ENCODE peak calls at places on chromosomes 5 and 9, in seven cellular contexts. One of them, this sample, is unnamed.

GRCh38 chr9:72753261-72753893 is 199.5 kb downstream of the ALDH1A1 start:
- DNase-seq in neural crest cell: no peak
- DNase-seq in spleen: no peak
- DNase-seq in endothelial cell: no peak
- DNase-seq in CD8-positive, alpha-beta T cell: no peak
- DNase-seq in GM12865: no peak
- DNase-seq in natural killer cell: no peak
- DNase-seq in this sample: no peak

GRCh38 chr5:6384856-6385255 is 6.5 kb upstream of the MED10 start:
- DNase-seq in neural crest cell: no peak
- DNase-seq in spleen: no peak
- DNase-seq in endothelial cell: no peak
- DNase-seq in CD8-positive, alpha-beta T cell: no peak
- DNase-seq in GM12865: no peak
- DNase-seq in natural killer cell: no peak
- DNase-seq in this sample: no peak

GRCh38 chr9:123927625-123928308 is 2.2 kb downstream of the DENND1A start:
- DNase-seq in neural crest cell: no peak
- DNase-seq in spleen: no peak
- DNase-seq in endothelial cell: no peak
- DNase-seq in CD8-positive, alpha-beta T cell: no peak
- DNase-seq in GM12865: peak; percentile 59
- DNase-seq in natural killer cell: no peak
- DNase-seq in this sample: no peak

GRCh38 chr5:74763504-74763903 is 3.4 kb downstream of the GFM2 start:
- DNase-seq in neural crest cell: no peak
- DNase-seq in spleen: no peak
- DNase-seq in endothelial cell: no peak
- DNase-seq in CD8-positive, alpha-beta T cell: no peak
- DNase-seq in GM12865: no peak
- DNase-seq in natural killer cell: no peak
- DNase-seq in this sample: no peak

GRCh38 chr5:103375863-103376591 is 117.5 kb downstream of the MACIR start:
- DNase-seq in neural crest cell: no peak
- DNase-seq in spleen: no peak
- DNase-seq in endothelial cell: no peak
- DNase-seq in CD8-positive, alpha-beta T cell: no peak
- DNase-seq in GM12865: no peak
- DNase-seq in natural killer cell: no peak
- DNase-seq in this sample: no peak

GRCh38 chr9:35710818-35711500 is 21.0 kb downstream of the TLN1 start:
- DNase-seq in neural crest cell: no peak
- DNase-seq in spleen: no peak
- DNase-seq in endothelial cell: no peak
- DNase-seq in CD8-positive, alpha-beta T cell: no peak
- DNase-seq in GM12865: no peak
- DNase-seq in natural killer cell: no peak
- DNase-seq in this sample: no peak

GRCh38 chr9:31137850-31138160 is 1246.6 kb upstream of the ACO1 start:
- DNase-seq in neural crest cell: no peak
- DNase-seq in spleen: no peak
- DNase-seq in endothelial cell: no peak
- DNase-seq in CD8-positive, alpha-beta T cell: no peak
- DNase-seq in GM12865: no peak
- DNase-seq in natural killer cell: no peak
- DNase-seq in this sample: no peak

GRCh38 chr9:128412120-128412790 is 8.4 kb upstream of the CERCAM start:
- DNase-seq in neural crest cell: peak; percentile 99
- DNase-seq in spleen: no peak
- DNase-seq in endothelial cell: peak; percentile 94
- DNase-seq in CD8-positive, alpha-beta T cell: no peak
- DNase-seq in GM12865: peak; percentile 35
- DNase-seq in natural killer cell: peak; percentile 39
- DNase-seq in this sample: peak; percentile 65

GRCh38 chr9:124940521-124940893 is 376 bp downstream of the GOLGA1 start:
- DNase-seq in neural crest cell: no peak
- DNase-seq in spleen: no peak
- DNase-seq in endothelial cell: no peak
- DNase-seq in CD8-positive, alpha-beta T cell: no peak
- DNase-seq in GM12865: no peak
- DNase-seq in natural killer cell: no peak
- DNase-seq in this sample: no peak

GRCh38 chr9:26331223-26331622 is 561.4 kb downstream of the CAAP1 start:
- DNase-seq in neural crest cell: no peak
- DNase-seq in spleen: no peak
- DNase-seq in endothelial cell: no peak
- DNase-seq in CD8-positive, alpha-beta T cell: no peak
- DNase-seq in GM12865: no peak
- DNase-seq in natural killer cell: no peak
- DNase-seq in this sample: no peak

GRCh38 chr5:127492854-127493738 is 24.3 kb upstream of the PRRC1 start:
- DNase-seq in neural crest cell: no peak
- DNase-seq in spleen: no peak
- DNase-seq in endothelial cell: no peak
- DNase-seq in CD8-positive, alpha-beta T cell: no peak
- DNase-seq in GM12865: peak; percentile 18
- DNase-seq in natural killer cell: no peak
- DNase-seq in this sample: no peak

GRCh38 chr9:137455361-137455991 is 3.7 kb downstream of the NSMF start:
- DNase-seq in neural crest cell: no peak
- DNase-seq in spleen: peak; percentile 80
- DNase-seq in endothelial cell: peak; percentile 4
- DNase-seq in CD8-positive, alpha-beta T cell: no peak
- DNase-seq in GM12865: no peak
- DNase-seq in natural killer cell: peak; percentile 15
- DNase-seq in this sample: no peak

GRCh38 chr5:7190727-7191126 is 205.2 kb upstream of the ADCY2 start:
- DNase-seq in neural crest cell: no peak
- DNase-seq in spleen: no peak
- DNase-seq in endothelial cell: no peak
- DNase-seq in CD8-positive, alpha-beta T cell: no peak
- DNase-seq in GM12865: no peak
- DNase-seq in natural killer cell: no peak
- DNase-seq in this sample: no peak

GRCh38 chr5:129118405-129118804 is 23.9 kb downstream of the ISOC1 start:
- DNase-seq in neural crest cell: no peak
- DNase-seq in spleen: no peak
- DNase-seq in endothelial cell: no peak
- DNase-seq in CD8-positive, alpha-beta T cell: no peak
- DNase-seq in GM12865: no peak
- DNase-seq in natural killer cell: no peak
- DNase-seq in this sample: no peak

GRCh38 chr5:98631311-98632054 is 142.0 kb upstream of the RGMB start:
- DNase-seq in neural crest cell: no peak
- DNase-seq in spleen: no peak
- DNase-seq in endothelial cell: no peak
- DNase-seq in CD8-positive, alpha-beta T cell: no peak
- DNase-seq in GM12865: no peak
- DNase-seq in natural killer cell: no peak
- DNase-seq in this sample: no peak

GRCh38 chr9:33446507-33447403 is 638 bp downstream of the AQP3 start:
- DNase-seq in neural crest cell: no peak
- DNase-seq in spleen: no peak
- DNase-seq in endothelial cell: no peak
- DNase-seq in CD8-positive, alpha-beta T cell: peak; percentile 50
- DNase-seq in GM12865: peak; percentile 93
- DNase-seq in natural killer cell: peak; percentile 45
- DNase-seq in this sample: no peak

GRCh38 chr9:125374443-125375309 is 113.0 kb downstream of the GAPVD1 start:
- DNase-seq in neural crest cell: peak; percentile 76
- DNase-seq in spleen: peak; percentile 89
- DNase-seq in endothelial cell: peak; percentile 81
- DNase-seq in CD8-positive, alpha-beta T cell: peak; percentile 48
- DNase-seq in GM12865: peak; percentile 81
- DNase-seq in natural killer cell: peak; percentile 41
- DNase-seq in this sample: peak; percentile 76

GRCh38 chr5:135438712-135439111 is 8.4 kb downstream of the DCANP1 start:
- DNase-seq in neural crest cell: no peak
- DNase-seq in spleen: no peak
- DNase-seq in endothelial cell: no peak
- DNase-seq in CD8-positive, alpha-beta T cell: no peak
- DNase-seq in GM12865: no peak
- DNase-seq in natural killer cell: no peak
- DNase-seq in this sample: no peak

GRCh38 chr9:94870793-94871558 is 144.5 kb downstream of the AOPEP start:
- DNase-seq in neural crest cell: no peak
- DNase-seq in spleen: no peak
- DNase-seq in endothelial cell: no peak
- DNase-seq in CD8-positive, alpha-beta T cell: peak; percentile 11
- DNase-seq in GM12865: no peak
- DNase-seq in natural killer cell: no peak
- DNase-seq in this sample: no peak

GRCh38 chr9:89453452-89453851 is 44.5 kb downstream of the SEMA4D start:
- DNase-seq in neural crest cell: no peak
- DNase-seq in spleen: peak; percentile 66
- DNase-seq in endothelial cell: no peak
- DNase-seq in CD8-positive, alpha-beta T cell: no peak
- DNase-seq in GM12865: no peak
- DNase-seq in natural killer cell: no peak
- DNase-seq in this sample: no peak

GRCh38 chr5:58622884-58623871 is 40.3 kb downstream of the RAB3C start:
- DNase-seq in neural crest cell: no peak
- DNase-seq in spleen: no peak
- DNase-seq in endothelial cell: no peak
- DNase-seq in CD8-positive, alpha-beta T cell: no peak
- DNase-seq in GM12865: no peak
- DNase-seq in natural killer cell: no peak
- DNase-seq in this sample: no peak

GRCh38 chr5:28254846-28255245 is 1216.5 kb upstream of the CDH9 start:
- DNase-seq in neural crest cell: no peak
- DNase-seq in spleen: no peak
- DNase-seq in endothelial cell: no peak
- DNase-seq in CD8-positive, alpha-beta T cell: no peak
- DNase-seq in GM12865: no peak
- DNase-seq in natural killer cell: no peak
- DNase-seq in this sample: no peak

GRCh38 chr9:126734877-126735276 is 70.0 kb upstream of the ZBTB43 start:
- DNase-seq in neural crest cell: no peak
- DNase-seq in spleen: no peak
- DNase-seq in endothelial cell: no peak
- DNase-seq in CD8-positive, alpha-beta T cell: no peak
- DNase-seq in GM12865: no peak
- DNase-seq in natural killer cell: no peak
- DNase-seq in this sample: no peak

GRCh38 chr9:121269030-121269887 is 1.3 kb downstream of the GSN start:
- DNase-seq in neural crest cell: no peak
- DNase-seq in spleen: no peak
- DNase-seq in endothelial cell: no peak
- DNase-seq in CD8-positive, alpha-beta T cell: no peak
- DNase-seq in GM12865: no peak
- DNase-seq in natural killer cell: no peak
- DNase-seq in this sample: no peak

DNA sequence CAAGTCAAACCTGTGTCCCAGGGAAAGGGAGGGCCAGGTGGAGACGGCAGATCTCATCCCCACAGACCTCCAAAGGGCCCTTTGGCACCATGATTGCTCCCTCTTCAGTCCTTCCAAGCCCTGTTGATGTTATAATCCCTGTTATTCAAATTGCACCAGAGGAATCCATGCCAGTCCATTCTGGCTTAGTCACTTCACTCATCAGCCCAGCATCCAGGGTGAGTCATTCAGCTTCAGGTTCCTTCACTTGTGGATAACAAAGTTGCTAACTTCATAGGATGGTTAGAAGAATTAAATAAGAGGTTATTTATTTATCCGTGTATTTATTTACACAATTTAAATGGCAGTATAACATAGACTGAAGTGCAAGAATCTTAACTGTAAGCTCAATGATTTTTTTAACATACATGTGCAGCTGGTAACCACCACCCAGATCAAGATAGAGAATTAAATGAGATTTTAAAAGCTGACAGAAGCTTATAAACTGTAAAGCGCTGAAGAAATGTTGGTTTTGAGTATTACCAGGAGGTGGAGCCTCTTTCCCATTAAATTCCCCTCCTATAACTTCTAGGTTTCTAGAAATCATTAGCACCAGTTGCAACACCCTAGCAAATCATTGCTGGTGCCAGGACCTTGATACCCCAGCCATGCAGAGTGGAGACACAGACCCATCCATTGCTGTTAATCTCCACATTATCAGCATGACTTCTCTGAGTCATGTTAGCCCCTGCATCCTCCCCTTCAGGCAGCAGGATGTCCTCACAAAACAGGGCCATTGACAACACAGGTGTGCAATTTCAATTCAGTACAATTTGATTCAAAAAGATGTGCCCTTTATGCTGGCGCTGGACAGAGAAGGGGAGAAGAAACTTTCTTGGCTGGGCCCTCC is 77.4 kb downstream of the SEC61B start:
- DNase-seq in neural crest cell: no peak
- DNase-seq in spleen: no peak
- DNase-seq in endothelial cell: no peak
- DNase-seq in CD8-positive, alpha-beta T cell: no peak
- DNase-seq in GM12865: peak; percentile 16
- DNase-seq in natural killer cell: no peak
- DNase-seq in this sample: no peak
- TF ChIP-seq CTCF in neural crest cell: peak; percentile 43
- TF ChIP-seq CTCF in spleen: no peak
- TF ChIP-seq CTCF in endothelial cell: no peak
- TF ChIP-seq CTCF in CD8-positive, alpha-beta T cell: no peak
- TF ChIP-seq CTCF in GM12865: no peak
- TF ChIP-seq CTCF in natural killer cell: no peak
- TF ChIP-seq CTCF in this sample: peak; percentile 44

GRCh38 chr5:154240595-154240994 is 50.1 kb downstream of the GALNT10 start:
- DNase-seq in neural crest cell: no peak
- DNase-seq in spleen: no peak
- DNase-seq in endothelial cell: no peak
- DNase-seq in CD8-positive, alpha-beta T cell: no peak
- DNase-seq in GM12865: no peak
- DNase-seq in natural killer cell: no peak
- DNase-seq in this sample: no peak
- TF ChIP-seq CTCF in neural crest cell: no peak
- TF ChIP-seq CTCF in spleen: no peak
- TF ChIP-seq CTCF in endothelial cell: no peak
- TF ChIP-seq CTCF in CD8-positive, alpha-beta T cell: no peak
- TF ChIP-seq CTCF in GM12865: no peak
- TF ChIP-seq CTCF in natural killer cell: no peak
- TF ChIP-seq CTCF in this sample: no peak

DNA sequence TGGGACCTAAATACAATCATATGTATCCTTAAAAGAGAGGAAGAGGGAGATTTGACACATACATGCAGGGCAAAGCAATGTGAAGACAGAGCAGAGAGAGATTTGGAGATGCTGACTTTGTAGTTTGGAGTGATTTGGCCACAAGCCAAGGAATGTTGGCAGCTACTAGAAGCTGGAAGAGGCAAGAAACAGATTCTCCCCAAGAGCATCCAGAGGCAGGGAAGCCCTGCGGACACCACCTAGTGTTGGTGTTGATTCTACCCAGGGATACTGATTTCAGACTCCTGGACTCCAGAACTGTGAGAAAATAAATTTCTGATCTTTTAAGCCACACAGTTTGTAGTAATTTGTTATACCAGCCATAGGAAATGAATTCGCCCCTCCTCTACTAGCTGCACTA is 64.9 kb upstream of the OSMR start:
- DNase-seq in neural crest cell: no peak
- DNase-seq in spleen: no peak
- DNase-seq in endothelial cell: no peak
- DNase-seq in CD8-positive, alpha-beta T cell: no peak
- DNase-seq in GM12865: no peak
- DNase-seq in natural killer cell: no peak
- DNase-seq in this sample: no peak
- TF ChIP-seq CTCF in neural crest cell: no peak
- TF ChIP-seq CTCF in spleen: no peak
- TF ChIP-seq CTCF in endothelial cell: no peak
- TF ChIP-seq CTCF in CD8-positive, alpha-beta T cell: no peak
- TF ChIP-seq CTCF in GM12865: no peak
- TF ChIP-seq CTCF in natural killer cell: no peak
- TF ChIP-seq CTCF in this sample: no peak

GRCh38 chr5:10232386-10232785 is 17.3 kb downstream of the ATPSCKMT start:
- DNase-seq in neural crest cell: no peak
- DNase-seq in spleen: no peak
- DNase-seq in endothelial cell: no peak
- DNase-seq in CD8-positive, alpha-beta T cell: no peak
- DNase-seq in GM12865: no peak
- DNase-seq in natural killer cell: no peak
- DNase-seq in this sample: no peak
- TF ChIP-seq CTCF in neural crest cell: no peak
- TF ChIP-seq CTCF in spleen: no peak
- TF ChIP-seq CTCF in endothelial cell: no peak
- TF ChIP-seq CTCF in CD8-positive, alpha-beta T cell: no peak
- TF ChIP-seq CTCF in GM12865: no peak
- TF ChIP-seq CTCF in natural killer cell: no peak
- TF ChIP-seq CTCF in this sample: no peak